ENCODE peak calls at places on chromosomes 4 and X, in five cellular contexts. Q, V, A, W and U are unnamed samples.

GRCh38 chr4:173211838-173212237 is 43.2 kb downstream of the GALNT7 start:
- DNase-seq in Q (peak; percentile 77), V (no peak), A (no peak), W (no peak), U (peak; percentile 87)

GRCh38 chrX:20530319-20530979 is 263.7 kb upstream of the RPS6KA3 start:
- DNase-seq in Q (peak; percentile 57), V (peak; percentile 56), A (no peak), W (peak; percentile 55), U (peak; percentile 32)

GRCh38 chrX:136468391-136469103 is 19.2 kb upstream of the BRS3 start:
- DNase-seq in Q (no peak), V (no peak), A (no peak), W (no peak), U (no peak)

GRCh38 chrX:154478728-154479622 is at the start of gene LAGE3:
- DNase-seq in Q (peak; percentile 88), V (peak; percentile 92), A (peak; percentile 85), W (peak; percentile 92), U (peak; percentile 77)

GRCh38 chr4:89158884-89159503 is 47.7 kb downstream of the TIGD2 start:
- DNase-seq in Q (peak; percentile 46), V (no peak), A (no peak), W (peak; percentile 30), U (peak; percentile 35)

GRCh38 chr4:133186845-133187244 is 37.8 kb downstream of the PCDH10 start:
- DNase-seq in Q (no peak), V (no peak), A (no peak), W (no peak), U (no peak)

GRCh38 chr4:127856485-127857447 is 23.9 kb upstream of the PLK4 start:
- DNase-seq in Q (peak; percentile 95), V (no peak), A (no peak), W (no peak), U (peak; percentile 94)

GRCh38 chr4:3213661-3214250 is 35.2 kb upstream of the MSANTD1 start:
- DNase-seq in Q (no peak), V (no peak), A (no peak), W (no peak), U (no peak)

GRCh38 chrX:48779399-48779798 is 7.0 kb upstream of the GATA1 start:
- DNase-seq in Q (no peak), V (no peak), A (no peak), W (peak; percentile 11), U (no peak)

GRCh38 chr4:138097912-138098600 is 144.1 kb downstream of the SLC7A11 start:
- DNase-seq in Q (no peak), V (no peak), A (no peak), W (no peak), U (no peak)

GRCh38 chr4:11428701-11429571 is at the start of gene HS3ST1:
- DNase-seq in Q (no peak), V (peak; percentile 20), A (peak; percentile 20), W (peak; percentile 89), U (peak; percentile 96)

GRCh38 chr4:445410-445809 is 53.5 kb downstream of the ZNF721 start:
- DNase-seq in Q (no peak), V (no peak), A (no peak), W (no peak), U (no peak)

GRCh38 chrX:49910344-49910743 is 12.1 kb upstream of the CLCN5 start:
- DNase-seq in Q (no peak), V (peak; percentile 16), A (no peak), W (no peak), U (no peak)

GRCh38 chr4:52091811-52092210 is 40.7 kb downstream of the SPATA18 start:
- DNase-seq in Q (peak; percentile 55), V (no peak), A (no peak), W (no peak), U (no peak)

GRCh38 chrX:3362956-3363355 is 16.5 kb upstream of the MXRA5 start:
- DNase-seq in Q (no peak), V (no peak), A (no peak), W (no peak), U (peak; percentile 77)

GRCh38 chr4:106715825-106716224 is 320.3 kb downstream of the DKK2 start:
- DNase-seq in Q (no peak), V (no peak), A (no peak), W (no peak), U (no peak)

GRCh38 chrX:102042706-102043325 is 82.7 kb upstream of the TCEAL2 start:
- DNase-seq in Q (peak; percentile 82), V (no peak), A (no peak), W (no peak), U (no peak)

GRCh38 chrX:10008483-10009056 is 41.4 kb downstream of the CLDN34 start:
- DNase-seq in Q (peak; percentile 54), V (no peak), A (no peak), W (no peak), U (no peak)

GRCh38 chr4:123127218-123127617 is 204.8 kb upstream of the NUDT6 start:
- DNase-seq in Q (peak; percentile 33), V (no peak), A (no peak), W (no peak), U (peak; percentile 9)

GRCh38 chr4:168723020-168723419 is 226.2 kb downstream of the PALLD start:
- DNase-seq in Q (peak; percentile 84), V (no peak), A (no peak), W (no peak), U (no peak)

GRCh38 chr4:78331965-78332364 is 219.6 kb upstream of the ANXA3 start:
- DNase-seq in Q (no peak), V (no peak), A (no peak), W (no peak), U (no peak)

GRCh38 chr4:174259580-174259979 is 23.9 kb downstream of the FBXO8 start:
- DNase-seq in Q (no peak), V (no peak), A (no peak), W (no peak), U (no peak)

GRCh38 chr4:102627831-102628523 is 126.8 kb downstream of the NFKB1 start:
- DNase-seq in Q (peak; percentile 75), V (no peak), A (no peak), W (no peak), U (peak; percentile 97)

GRCh38 chr4:22712105-22712504 is 19.4 kb downstream of the GBA3 start:
- DNase-seq in Q (no peak), V (no peak), A (no peak), W (no peak), U (no peak)

GRCh38 chrX:38142598-38142997 is 78.1 kb downstream of the SRPX start:
- DNase-seq in Q (peak; percentile 17), V (no peak), A (no peak), W (no peak), U (no peak)

GRCh38 chr4:31585503-31585902 is 865.3 kb downstream of the PCDH7 start:
- DNase-seq in Q (no peak), V (no peak), A (no peak), W (no peak), U (no peak)

GRCh38 chr4:83569967-83570366 is 34.1 kb downstream of the GPAT3 start:
- DNase-seq in Q (no peak), V (no peak), A (no peak), W (no peak), U (peak; percentile 91)

GRCh38 chr4:25441519-25442117 is 64.6 kb downstream of the ANAPC4 start:
- DNase-seq in Q (peak; percentile 75), V (peak; percentile 6), A (no peak), W (peak; percentile 78), U (peak; percentile 41)

GRCh38 chrX:65589304-65589703 is 54.7 kb upstream of the LAS1L start:
- DNase-seq in Q (no peak), V (no peak), A (no peak), W (no peak), U (no peak)

GRCh38 chrX:15143050-15143824 is 126.6 kb downstream of the ASB9 start:
- DNase-seq in Q (peak; percentile 34), V (peak; percentile 60), A (no peak), W (peak; percentile 54), U (peak; percentile 34)

GRCh38 chr4:70895405-70895804 is 6.8 kb upstream of the MOB1B start:
- DNase-seq in Q (peak; percentile 51), V (no peak), A (no peak), W (no peak), U (peak; percentile 17)

GRCh38 chrX:45400380-45400779 is 199.7 kb upstream of the DIPK2B start:
- DNase-seq in Q (peak; percentile 60), V (no peak), A (no peak), W (no peak), U (no peak)

GRCh38 chrX:2642791-2643190 is 48.3 kb upstream of the CD99 start:
- DNase-seq in Q (no peak), V (no peak), A (no peak), W (no peak), U (no peak)